ENCODE peak calls at places on chromosome 7, in four cellular contexts. L is NB4, D is esophagus muscularis mucosa, O is IMR-90. P is an unnamed sample.

GRCh38 chr7:15104411-15105092 is 202.0 kb upstream of the DGKB start:
- DNase-seq in L (no peak), D (no peak), O (no peak), P (no peak)

GRCh38 chr7:117993377-117994003 is 120.2 kb upstream of the CTTNBP2 start:
- DNase-seq in D (no peak), L (peak), O (peak), P (peak)

GRCh38 chr7:100723732-100724275 is 3.5 kb downstream of the EPO start:
- DNase-seq in L (no peak), O (no peak), D (no peak), P (no peak)

GRCh38 chr7:107014381-107015023 is 30.0 kb upstream of the PRKAR2B start:
- DNase-seq in D (no peak), L (no peak), O (peak), P (peak)

GRCh38 chr7:157439149-157439548 is 102.3 kb downstream of the DNAJB6 start:
- DNase-seq in O (no peak), L (no peak), D (no peak), P (no peak)

GRCh38 chr7:12067156-12067831 is 143.8 kb upstream of the TMEM106B start:
- DNase-seq in D (no peak), L (peak), O (peak), P (peak)

GRCh38 chr7:47218378-47219176 is 363.3 kb downstream of the TNS3 start:
- DNase-seq in O (no peak), D (peak), L (no peak), P (peak)

GRCh38 chr7:2510909-2511768 is 8.4 kb upstream of the LFNG start:
- DNase-seq in D (no peak), O (no peak), L (peak), P (no peak)

GRCh38 chr7:41979834-41980307 is 257.1 kb downstream of the GLI3 start:
- DNase-seq in D (no peak), L (peak), O (peak), P (peak)

GRCh38 chr7:94050046-94050445 is 45.9 kb upstream of the BET1 start:
- DNase-seq in D (no peak), O (no peak), L (peak), P (no peak)

GRCh38 chr7:25913574-25914224 is 238.3 kb upstream of the NFE2L3 start:
- DNase-seq in L (no peak), D (no peak), O (no peak), P (no peak)

GRCh38 chr7:100496509-100496908 is 12.8 kb downstream of the NYAP1 start:
- DNase-seq in L (no peak), D (no peak), O (no peak), P (no peak)

GRCh38 chr7:107463139-107464078 is 6.4 kb upstream of the GPR22 start:
- DNase-seq in D (no peak), O (peak), L (peak), P (peak)

GRCh38 chr7:516216-516605 is 3.4 kb downstream of the PDGFA start:
- DNase-seq in O (no peak), D (no peak), L (no peak), P (no peak)

GRCh38 chr7:151838072-151838471 is 38.8 kb downstream of the PRKAG2 start:
- DNase-seq in D (no peak), L (peak), O (no peak), P (no peak)

GRCh38 chr7:412313-412710 is 107.3 kb downstream of the PDGFA start:
- DNase-seq in D (no peak), L (no peak), O (no peak), P (no peak)

GRCh38 chr7:49333180-49333881 is 409.0 kb downstream of the CDC14C start:
- DNase-seq in D (no peak), L (no peak), O (no peak), P (no peak)

GRCh38 chr7:149728491-149729375 is 44.7 kb downstream of the ZNF467 start:
- DNase-seq in L (no peak), O (no peak), D (no peak), P (no peak)

GRCh38 chr7:2567663-2568238 is 9.0 kb downstream of the IQCE start:
- DNase-seq in D (no peak), O (peak), L (peak), P (peak)

GRCh38 chr7:116540743-116541142 is 15.9 kb downstream of the CAV1 start:
- DNase-seq in O (peak), D (no peak), L (no peak), P (no peak)

GRCh38 chr7:105473163-105473562 is 48.9 kb downstream of the PUS7 start:
- DNase-seq in D (no peak), O (peak), L (no peak), P (peak)

GRCh38 chr7:73832806-73833205 is 2.0 kb downstream of the CLDN4 start:
- DNase-seq in D (no peak), L (no peak), O (no peak), P (no peak)

GRCh38 chr7:134902058-134902457 is 84.2 kb upstream of the AGBL3 start:
- DNase-seq in D (peak), L (no peak), O (no peak), P (no peak)

GRCh38 chr7:79789584-79790345 is 336.3 kb upstream of the MAGI2 start:
- DNase-seq in D (no peak), L (no peak), O (peak), P (no peak)

GRCh38 chr7:24907311-24907886 is 72.6 kb downstream of the OSBPL3 start:
- DNase-seq in L (peak), O (peak), D (no peak), P (peak)

GRCh38 chr7:66929170-66929569 is 8.1 kb downstream of the TMEM248 start:
- DNase-seq in L (no peak), D (no peak), O (no peak), P (no peak)

GRCh38 chr7:134438946-134439345 is 20.0 kb downstream of the AKR1B1 start:
- DNase-seq in O (no peak), L (no peak), D (no peak), P (no peak)

GRCh38 chr7:33841658-33842057 is 63.7 kb upstream of the BMPER start:
- DNase-seq in O (peak), L (no peak), D (peak), P (no peak)

DNA sequence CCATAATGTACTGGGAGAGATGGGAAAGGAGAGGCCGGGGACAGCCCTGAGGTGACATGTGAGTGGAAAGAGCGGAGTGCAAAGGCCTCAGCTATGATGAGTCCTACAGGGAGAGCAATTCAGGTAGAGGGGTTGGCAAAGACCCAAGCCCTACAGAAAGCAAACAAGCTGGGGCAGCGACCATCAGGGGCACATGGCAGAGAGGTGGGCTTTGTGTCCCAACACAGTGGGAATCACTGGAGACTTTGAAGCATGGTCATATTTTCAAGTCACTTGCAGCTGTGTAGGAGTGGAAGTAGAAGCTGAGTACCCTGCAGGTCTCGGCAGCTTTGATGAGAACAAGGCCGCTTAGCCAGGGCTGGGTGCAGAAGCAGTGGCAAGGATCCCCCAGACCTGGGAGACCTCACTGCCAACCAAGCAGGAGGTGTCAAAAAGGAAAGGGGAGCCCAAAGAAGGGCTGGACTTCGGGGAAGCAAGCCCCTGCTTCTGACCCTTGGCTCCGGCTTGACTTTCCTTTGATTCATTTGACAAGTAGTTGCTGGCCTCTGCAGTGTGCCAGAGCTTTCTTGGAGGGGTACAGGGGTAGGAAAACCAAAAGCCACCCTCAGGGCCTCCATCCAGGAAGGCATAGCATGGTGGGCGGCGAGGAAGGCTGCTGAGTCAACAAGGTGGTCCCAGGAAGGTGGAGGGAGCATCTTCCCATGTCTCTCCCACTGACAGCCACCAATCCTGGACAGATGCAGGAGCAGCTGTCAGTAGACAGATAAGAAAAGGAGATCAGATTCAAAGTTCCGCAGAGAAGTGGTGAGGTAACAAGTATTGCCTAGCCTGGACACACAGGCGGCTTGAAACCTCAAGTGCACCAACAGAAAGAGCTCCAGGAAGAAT is 1.9 kb upstream of the PGAM2 start:
- DNase-seq in O (no peak), L (peak), D (no peak), P (no peak)
- TF ChIP-seq POLR2A in O (no peak), L (no peak), D (no peak), P (no peak)

DNA sequence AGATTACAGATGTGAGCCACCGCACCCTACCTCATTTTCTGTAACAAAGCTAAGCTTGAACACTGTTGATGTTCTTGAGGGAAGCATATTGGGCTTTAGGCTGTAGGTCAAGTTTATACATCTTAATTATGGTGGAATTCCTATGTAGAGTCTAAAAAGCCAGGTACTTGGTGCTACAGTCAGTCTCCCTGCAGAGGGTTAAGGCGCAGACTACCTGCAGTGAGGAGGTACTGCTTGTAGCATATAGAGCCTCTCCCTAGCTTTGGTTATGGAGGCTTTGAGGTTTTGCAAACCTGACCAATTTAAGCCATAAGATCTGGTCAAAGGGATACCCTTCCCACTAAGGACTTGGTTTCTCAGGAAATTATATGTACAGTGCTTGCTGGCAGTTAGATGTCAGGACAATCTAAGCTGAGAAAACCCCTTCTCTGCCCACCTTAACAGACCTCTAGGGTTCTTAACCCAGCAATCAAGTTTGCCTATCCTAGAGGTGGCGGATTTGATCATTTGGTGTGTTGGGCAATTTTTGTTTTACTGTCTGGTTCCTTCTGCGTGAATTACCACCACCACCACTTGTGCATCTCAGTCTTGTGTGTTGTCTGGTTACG is 6.0 kb downstream of the PPIA start:
- DNase-seq in D (no peak), L (peak), O (no peak), P (no peak)
- TF ChIP-seq POLR2A in D (no peak), L (no peak), O (no peak), P (peak)

GRCh38 chr7:64562621-64563275 is at the start of gene ZNF680:
- DNase-seq in L (peak), O (peak), D (peak), P (peak)
- TF ChIP-seq POLR2A in L (peak), O (peak), D (peak), P (peak)

GRCh38 chr7:18659746-18660145 is 164.2 kb downstream of the HDAC9 start:
- DNase-seq in L (no peak), O (no peak), D (no peak), P (no peak)

GRCh38 chr7:18654709-18655108 is 159.2 kb downstream of the HDAC9 start:
- DNase-seq in D (no peak), L (no peak), O (no peak), P (no peak)

GRCh38 chr7:18653381-18654155 is 158.0 kb downstream of the HDAC9 start:
- DNase-seq in L (no peak), D (no peak), O (no peak), P (no peak)

GRCh38 chr7:18655969-18656761 is 160.6 kb downstream of the HDAC9 start:
- DNase-seq in L (no peak), O (peak), D (no peak), P (no peak)

DNA sequence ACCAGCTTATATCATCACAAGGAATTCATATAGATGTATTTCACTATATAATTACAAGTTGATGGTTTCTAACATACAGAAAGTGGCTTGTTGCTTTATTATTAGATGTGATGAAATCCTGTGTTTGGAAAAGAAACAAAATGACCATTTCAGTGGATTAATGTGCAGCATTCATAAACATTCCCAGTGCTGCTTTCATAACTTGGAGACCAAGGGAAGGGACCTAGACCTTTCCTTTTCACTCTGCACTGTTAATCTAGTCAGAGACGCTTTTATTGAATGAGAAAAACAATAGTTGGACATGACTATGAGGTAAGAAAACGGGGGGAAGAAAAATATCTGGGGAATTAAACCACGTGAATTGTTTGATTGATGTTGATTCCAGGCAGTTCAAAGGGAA is 160.0 kb downstream of the HDAC9 start:
- DNase-seq in O (peak), D (no peak), L (no peak), P (no peak)
- TF ChIP-seq POLR2A in O (no peak), D (no peak), L (no peak), P (no peak)

GRCh38 chr7:112940314-112940732 is 146.3 kb downstream of the GPR85 start:
- DNase-seq in L (no peak), D (no peak), O (no peak), P (no peak)
- TF ChIP-seq POLR2A in L (no peak), D (no peak), O (no peak), P (peak)

GRCh38 chr7:82593780-82594179 is 150.2 kb upstream of the CACNA2D1 start:
- DNase-seq in O (peak), D (no peak), L (no peak), P (no peak)
- TF ChIP-seq POLR2A in O (no peak), D (no peak), L (no peak), P (no peak)

DNA sequence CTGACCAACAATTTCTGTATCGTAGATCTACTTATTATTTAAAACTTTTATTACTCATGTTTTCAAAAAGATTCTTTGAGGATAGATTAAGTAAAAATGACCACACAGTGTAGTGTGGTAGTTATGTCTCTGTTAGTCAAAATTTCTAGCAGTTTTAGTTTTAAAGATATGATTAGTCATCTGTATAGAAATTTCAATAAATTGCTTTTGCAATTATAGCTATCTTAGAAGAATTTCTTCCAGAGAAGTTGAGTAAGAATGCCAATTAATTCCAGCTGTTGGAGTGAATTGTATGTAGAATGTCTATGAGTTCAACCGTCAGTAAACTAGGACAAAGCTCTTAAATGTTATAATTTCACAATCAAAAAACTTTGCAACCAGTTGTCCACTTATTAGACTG is 229.7 kb downstream of the CDK14 start:
- DNase-seq in L (no peak), O (peak), D (no peak), P (no peak)
- TF ChIP-seq POLR2A in L (no peak), O (no peak), D (no peak), P (no peak)